ENCODE peak calls at places on chromosomes 16 and 17, in seven cellular contexts. One of them, this sample, is unnamed.

GRCh38 chr17:74037320-74037719 is 166.2 kb upstream of the RPL38 start:
- DNase-seq in AG09319: no peak
- DNase-seq in pons: no peak
- DNase-seq in COR-L47: peak
- DNase-seq in HCEC 1CT: no peak
- DNase-seq in midbrain: no peak
- DNase-seq in psoas muscle: no peak
- DNase-seq in this sample: no peak

GRCh38 chr16:18059577-18059976 is 277.0 kb downstream of the NPIPA8 start:
- DNase-seq in AG09319: no peak
- DNase-seq in pons: no peak
- DNase-seq in COR-L47: no peak
- DNase-seq in HCEC 1CT: no peak
- DNase-seq in midbrain: no peak
- DNase-seq in psoas muscle: no peak
- DNase-seq in this sample: no peak

GRCh38 chr16:15607700-15608396 is 35.1 kb downstream of the MARF1 start:
- DNase-seq in AG09319: no peak
- DNase-seq in pons: peak
- DNase-seq in COR-L47: no peak
- DNase-seq in HCEC 1CT: peak
- DNase-seq in midbrain: no peak
- DNase-seq in psoas muscle: peak
- DNase-seq in this sample: no peak

GRCh38 chr16:57530104-57530522 is 6.3 kb downstream of the CCDC102A start:
- DNase-seq in AG09319: no peak
- DNase-seq in pons: no peak
- DNase-seq in COR-L47: no peak
- DNase-seq in HCEC 1CT: peak
- DNase-seq in midbrain: no peak
- DNase-seq in psoas muscle: peak
- DNase-seq in this sample: no peak

GRCh38 chr17:19317359-19318095 is 45.0 kb downstream of the B9D1 start:
- DNase-seq in AG09319: peak
- DNase-seq in pons: peak
- DNase-seq in COR-L47: no peak
- DNase-seq in HCEC 1CT: peak
- DNase-seq in midbrain: peak
- DNase-seq in psoas muscle: peak
- DNase-seq in this sample: peak

GRCh38 chr17:57902800-57903759 is 52.1 kb downstream of the CUEDC1 start:
- DNase-seq in AG09319: no peak
- DNase-seq in pons: peak
- DNase-seq in COR-L47: peak
- DNase-seq in HCEC 1CT: peak
- DNase-seq in midbrain: peak
- DNase-seq in psoas muscle: peak
- DNase-seq in this sample: no peak

GRCh38 chr17:5260542-5260941 is 21.5 kb upstream of the RABEP1 start:
- DNase-seq in AG09319: no peak
- DNase-seq in pons: no peak
- DNase-seq in COR-L47: no peak
- DNase-seq in HCEC 1CT: no peak
- DNase-seq in midbrain: no peak
- DNase-seq in psoas muscle: no peak
- DNase-seq in this sample: no peak

GRCh38 chr16:27800817-27801216 is 250.9 kb downstream of the KATNIP start:
- DNase-seq in AG09319: no peak
- DNase-seq in pons: no peak
- DNase-seq in COR-L47: no peak
- DNase-seq in HCEC 1CT: no peak
- DNase-seq in midbrain: no peak
- DNase-seq in psoas muscle: no peak
- DNase-seq in this sample: no peak

GRCh38 chr17:1711804-1712203 is 1.6 kb upstream of the TLCD2 start:
- DNase-seq in AG09319: no peak
- DNase-seq in pons: no peak
- DNase-seq in COR-L47: no peak
- DNase-seq in HCEC 1CT: no peak
- DNase-seq in midbrain: no peak
- DNase-seq in psoas muscle: no peak
- DNase-seq in this sample: no peak

GRCh38 chr17:2931426-2931825 is 132.0 kb downstream of the OR1D5 start:
- DNase-seq in AG09319: no peak
- DNase-seq in pons: no peak
- DNase-seq in COR-L47: no peak
- DNase-seq in HCEC 1CT: no peak
- DNase-seq in midbrain: no peak
- DNase-seq in psoas muscle: no peak
- DNase-seq in this sample: no peak

GRCh38 chr17:75531724-75532090 is 6.2 kb downstream of the LLGL2 start:
- DNase-seq in AG09319: no peak
- DNase-seq in pons: no peak
- DNase-seq in COR-L47: no peak
- DNase-seq in HCEC 1CT: no peak
- DNase-seq in midbrain: no peak
- DNase-seq in psoas muscle: no peak
- DNase-seq in this sample: no peak

GRCh38 chr16:1708768-1709180 is 2.8 kb downstream of the MAPK8IP3 start:
- DNase-seq in AG09319: no peak
- DNase-seq in pons: no peak
- DNase-seq in COR-L47: no peak
- DNase-seq in HCEC 1CT: no peak
- DNase-seq in midbrain: no peak
- DNase-seq in psoas muscle: peak
- DNase-seq in this sample: no peak

GRCh38 chr17:49217651-49218413 is 7.3 kb downstream of the ABI3 start:
- DNase-seq in AG09319: no peak
- DNase-seq in pons: peak
- DNase-seq in COR-L47: no peak
- DNase-seq in HCEC 1CT: no peak
- DNase-seq in midbrain: peak
- DNase-seq in psoas muscle: peak
- DNase-seq in this sample: no peak

This sample was measured in AG04449.